ENCODE peak calls at places on chromosome 2, in nine cellular contexts. P is neuronal stem cell; U is fibroblast of villous mesenchyme; M is thoracic aorta; R is epithelial cell of esophagus; O is AG04450; W is BJ; H is upper lobe of right lung; N is CD8-positive, alpha-beta memory T cell. F is an unnamed sample.

GRCh38 chr2:72276876-72277275 is 129.2 kb upstream of the CYP26B1 start:
- DNase-seq in P (no peak), U (no peak), M (no peak), R (no peak), O (no peak), W (no peak), H (no peak), N (no peak), F (no peak)

GRCh38 chr2:36568533-36569246 is 29.3 kb downstream of the FEZ2 start:
- DNase-seq in P (no peak), U (peak; percentile 34), M (no peak), R (peak; percentile 66), O (no peak), W (no peak), H (no peak), N (no peak), F (no peak)

GRCh38 chr2:53450885-53451284 is 316.7 kb upstream of the CHAC2 start:
- DNase-seq in P (no peak), U (no peak), M (no peak), R (no peak), O (no peak), W (no peak), H (no peak), N (no peak), F (no peak)

GRCh38 chr2:58594762-58595161 is 353.6 kb upstream of the FANCL start:
- DNase-seq in P (no peak), U (no peak), M (no peak), R (peak; percentile 14), O (no peak), W (no peak), H (no peak), N (no peak), F (no peak)

GRCh38 chr2:126881591-126881990 is 17.1 kb upstream of the TEX51 start:
- DNase-seq in P (no peak), U (no peak), M (no peak), R (no peak), O (no peak), W (no peak), H (no peak), N (no peak), F (no peak)

GRCh38 chr2:122236152-122236892 is 480.9 kb downstream of the TSN start:
- DNase-seq in P (no peak), U (peak; percentile 3), M (no peak), R (peak; percentile 52), O (no peak), W (peak; percentile 4), H (no peak), N (no peak), F (peak; percentile 45)

GRCh38 chr2:96888082-96889011 is 18.5 kb upstream of the SEMA4C start:
- DNase-seq in P (no peak), U (peak; percentile 51), M (no peak), R (peak; percentile 93), O (no peak), W (no peak), H (peak; percentile 81), N (no peak), F (no peak)

GRCh38 chr2:14072338-14072737 is 560.2 kb upstream of the LRATD1 start:
- DNase-seq in P (no peak), U (no peak), M (no peak), R (peak; percentile 71), O (no peak), W (no peak), H (no peak), N (no peak), F (peak; percentile 10)

GRCh38 chr2:74094291-74094690 is 53.4 kb downstream of the BOLA3 start:
- DNase-seq in P (no peak), U (no peak), M (no peak), R (no peak), O (no peak), W (no peak), H (no peak), N (no peak), F (no peak)

GRCh38 chr2:120750488-120751210 is 15.0 kb downstream of the GLI2 start:
- DNase-seq in P (no peak), U (no peak), M (no peak), R (no peak), O (no peak), W (no peak), H (no peak), N (no peak), F (no peak)

GRCh38 chr2:138744709-138745108 is 35.5 kb downstream of the NXPH2 start:
- DNase-seq in P (no peak), U (no peak), M (no peak), R (no peak), O (no peak), W (no peak), H (no peak), N (no peak), F (peak; percentile 74)

GRCh38 chr2:164937864-164938401 is 17.4 kb downstream of the SLC38A11 start:
- DNase-seq in P (no peak), U (peak; percentile 16), M (no peak), R (no peak), O (no peak), W (no peak), H (no peak), N (no peak), F (no peak)

GRCh38 chr2:110799376-110799775 is 67.0 kb downstream of the ACOXL start:
- DNase-seq in P (no peak), U (no peak), M (no peak), R (no peak), O (no peak), W (no peak), H (no peak), N (no peak), F (no peak)

DNA sequence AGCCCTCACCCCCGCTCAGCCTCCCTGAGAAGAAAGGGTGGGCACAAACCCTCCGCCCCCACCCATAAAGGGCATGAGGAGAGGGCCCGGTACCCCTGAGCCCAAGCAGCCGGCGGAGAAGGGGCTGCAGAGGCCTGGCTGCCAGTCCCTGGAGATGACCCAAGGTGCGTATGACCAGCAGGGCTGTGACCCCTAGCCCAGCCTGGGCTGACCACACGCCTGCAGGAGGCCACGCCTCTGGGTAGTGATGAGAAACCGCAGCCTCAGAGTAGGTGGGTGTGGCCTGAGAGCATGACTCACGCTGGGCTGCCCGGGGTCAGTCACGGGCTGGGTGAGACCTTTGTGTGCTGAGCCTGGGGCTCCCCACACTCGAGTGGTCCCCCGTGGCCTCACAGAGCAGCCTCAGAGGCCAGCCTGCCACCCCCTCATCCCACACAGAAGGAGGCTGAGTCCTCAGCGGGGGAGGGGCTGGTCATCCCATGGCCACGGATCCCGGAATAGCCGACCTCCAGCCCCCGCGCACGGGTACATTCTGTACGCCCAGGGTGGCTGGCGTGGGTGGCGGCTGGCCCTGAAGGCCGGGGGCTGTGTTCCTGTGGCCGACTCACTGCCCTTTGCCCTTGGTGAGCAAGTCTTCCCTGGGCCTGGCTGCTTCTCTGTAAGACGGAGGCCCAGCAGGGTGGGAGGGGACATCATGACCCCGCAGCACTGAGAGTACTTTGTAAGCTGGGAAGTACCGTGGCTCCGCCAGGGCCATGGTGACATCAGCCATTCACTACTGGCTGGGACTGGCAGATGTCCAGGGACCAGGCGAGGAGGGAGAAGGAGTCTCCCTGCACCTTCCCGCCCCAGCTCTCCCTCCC is 110.8 kb upstream of the OTOS start:
- DNase-seq in P (peak; percentile 38), U (peak; percentile 96), M (peak; percentile 95), R (peak; percentile 75), O (peak; percentile 59), W (peak; percentile 46), H (peak; percentile 92), N (no peak), F (peak; percentile 86)
- H3K4me3 ChIP-seq in P (peak overlapping the region; percentile 35), U (peak overlapping the region; percentile 12), M (peak overlapping the region; percentile 31), R (no peak overlapping the region), O (peak overlapping the region; percentile 21), W (no peak overlapping the region), H (peak overlapping the region; percentile 25), N (no peak overlapping the region), F (no peak overlapping the region)

DNA sequence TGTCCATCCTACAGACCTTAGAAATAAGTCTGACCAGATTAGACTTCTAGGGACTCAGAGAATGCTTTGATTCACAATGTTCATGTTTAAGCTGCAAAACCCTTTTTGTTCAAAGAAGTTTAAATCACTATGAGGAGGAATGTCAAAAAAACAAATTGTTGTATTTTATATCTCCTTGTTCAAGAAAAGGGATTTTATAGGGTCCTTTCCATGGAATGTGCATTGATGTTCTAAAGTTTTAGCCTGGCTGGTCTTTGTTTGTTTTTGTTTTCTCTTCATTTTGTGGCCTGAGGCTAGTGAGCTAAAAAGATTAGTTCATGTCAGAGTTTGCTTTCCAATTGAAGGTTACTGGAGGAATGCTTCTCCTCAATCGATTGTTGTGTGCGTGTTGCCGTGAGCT is 77.2 kb downstream of the MGAT5 start:
- DNase-seq in P (no peak), U (no peak), M (no peak), R (no peak), O (no peak), W (no peak), H (no peak), N (no peak), F (no peak)
- H3K4me3 ChIP-seq in P (no peak overlapping the region), U (no peak overlapping the region), M (no peak overlapping the region), R (no peak overlapping the region), O (no peak overlapping the region), W (no peak overlapping the region), H (no peak overlapping the region), N (no peak overlapping the region), F (no peak overlapping the region)

DNA sequence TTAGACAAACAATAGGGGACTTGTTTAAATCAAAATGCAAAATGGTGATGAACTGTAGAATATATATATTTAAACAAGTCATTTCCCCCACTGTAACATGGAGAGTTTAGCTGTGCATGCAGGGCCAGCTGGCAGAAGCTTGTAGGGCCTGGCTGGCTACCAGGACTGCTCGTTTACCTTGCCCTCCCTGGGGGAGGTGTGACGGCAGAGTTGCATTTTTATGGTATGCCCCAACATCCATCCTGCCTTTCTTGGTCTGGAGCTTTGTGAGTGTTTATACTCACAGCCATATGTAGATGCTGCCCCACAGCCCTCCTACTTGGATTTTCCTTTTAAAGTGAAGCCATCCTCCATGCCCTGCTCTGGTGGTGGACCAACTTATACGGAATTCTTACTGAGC is 101.8 kb upstream of the ZFP36L2 start:
- DNase-seq in P (no peak), U (no peak), M (no peak), R (no peak), O (no peak), W (no peak), H (no peak), N (no peak), F (peak; percentile 77)
- H3K4me3 ChIP-seq in P (no peak overlapping the region), U (no peak overlapping the region), M (no peak overlapping the region), R (no peak overlapping the region), O (no peak overlapping the region), W (no peak overlapping the region), H (no peak overlapping the region), N (no peak overlapping the region), F (no peak overlapping the region)

GRCh38 chr2:184596819-184597411 is 1.4 kb upstream of the ZNF804A start:
- DNase-seq in P (peak; percentile 20), U (peak; percentile 58), M (no peak), R (peak; percentile 48), O (peak; percentile 59), W (peak; percentile 28), H (no peak), N (no peak), F (peak; percentile 38)

GRCh38 chr2:184599054-184599874 is 935 bp downstream of the ZNF804A start:
- DNase-seq in P (no peak), U (peak; percentile 8), M (no peak), R (no peak), O (no peak), W (no peak), H (no peak), N (no peak), F (peak; percentile 13)

GRCh38 chr2:184597996-184598312 is 375 bp upstream of the ZNF804A start:
- DNase-seq in P (no peak), U (no peak), M (no peak), R (no peak), O (no peak), W (no peak), H (no peak), N (no peak), F (no peak)

GRCh38 chr2:184598313-184599053 is at the start of gene ZNF804A:
- DNase-seq in P (peak; percentile 50), U (peak; percentile 42), M (no peak), R (peak; percentile 50), O (no peak), W (no peak), H (peak; percentile 75), N (no peak), F (peak; percentile 31)

GRCh38 chr2:184597571-184597980 is 753 bp upstream of the ZNF804A start:
- DNase-seq in P (peak; percentile 27), U (peak; percentile 46), M (no peak), R (peak; percentile 19), O (no peak), W (no peak), H (no peak), N (no peak), F (peak; percentile 27)
- H3K4me3 ChIP-seq in P (peak overlapping the region; percentile 55), U (peak overlapping the region; percentile 59), M (peak overlapping the region; percentile 83), R (peak overlapping the region; percentile 40), O (peak overlapping the region; percentile 69), W (peak overlapping the region; percentile 77), H (peak overlapping the region; percentile 50), N (no peak overlapping the region), F (peak overlapping the region; percentile 77)

F was measured in skeletal muscle cell.